ENCODE peak calls at places on chromosomes 2 and 18, in six cellular contexts. A is NB4, C is choroid plexus epithelial cell, Q is ovary, M is A549, W is fibroblast of mammary gland. B is an unnamed sample.

GRCh38 chr2:148812306-148812705 is 62.7 kb upstream of the KIF5C start:
- DNase-seq in A (no peak), Q (peak; percentile 89), C (peak; percentile 72), W (peak; percentile 85), M (no peak), B (no peak)

GRCh38 chr2:224369028-224369632 is 32.8 kb downstream of the FAM124B start:
- DNase-seq in W (peak; percentile 57), Q (no peak), C (peak; percentile 68), A (peak; percentile 63), M (peak; percentile 15), B (no peak)

GRCh38 chr2:101793277-101793969 is 95.9 kb downstream of the MAP4K4 start:
- DNase-seq in A (no peak), M (no peak), C (no peak), Q (peak; percentile 39), W (peak; percentile 53), B (no peak)

GRCh38 chr2:215979615-215980014 is 33.7 kb downstream of the MREG start:
- DNase-seq in M (peak; percentile 11), C (no peak), W (no peak), A (no peak), Q (no peak), B (no peak)

GRCh38 chr2:73156539-73157124 is 43.9 kb upstream of the RAB11FIP5 start:
- DNase-seq in A (peak; percentile 67), W (peak; percentile 61), M (peak; percentile 58), C (peak; percentile 73), Q (no peak), B (peak; percentile 59)

GRCh38 chr18:22962004-22962403 is 28.9 kb downstream of the RBBP8 start:
- DNase-seq in W (no peak), A (no peak), C (no peak), Q (no peak), M (no peak), B (no peak)

GRCh38 chr18:66235206-66235605 is 368.7 kb downstream of the CDH19 start:
- DNase-seq in Q (no peak), C (no peak), W (no peak), A (no peak), M (no peak), B (no peak)

GRCh38 chr2:112085382-112085730 is 30.3 kb downstream of the TMEM87B start:
- DNase-seq in W (peak; percentile 4), C (no peak), M (no peak), Q (no peak), A (no peak), B (no peak)

DNA sequence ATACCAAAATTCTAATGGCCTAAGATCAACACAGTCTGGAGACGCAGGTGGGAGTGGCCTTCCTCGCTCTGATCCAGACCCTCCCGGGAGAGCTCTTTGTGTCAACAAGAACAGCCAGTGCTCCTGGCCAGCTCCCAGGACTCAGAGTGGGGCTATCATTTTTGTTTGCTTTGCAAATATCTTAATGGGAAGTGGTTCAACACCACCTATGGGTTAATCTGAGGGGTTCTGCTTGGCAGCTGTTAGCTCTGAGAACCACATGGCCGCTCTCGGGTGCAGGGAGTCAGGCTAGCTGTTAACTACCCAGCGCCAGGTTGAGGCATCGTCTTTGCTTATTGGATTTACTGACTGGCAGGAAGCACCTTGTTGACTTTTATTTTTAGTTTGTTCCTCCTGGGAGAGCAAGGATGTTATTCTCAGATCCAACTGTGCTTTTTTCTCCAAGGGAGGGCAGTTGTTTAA is 184.8 kb upstream of the SP5 start:
- DNase-seq in A (no peak), M (peak; percentile 8), C (peak; percentile 96), W (peak; percentile 85), Q (peak; percentile 93), B (peak; percentile 85)
- TF ChIP-seq CTCF in A (no peak), M (no peak), C (peak; percentile 34), W (no peak), Q (no peak), B (no peak)

GRCh38 chr2:170820647-170821630 is 4.3 kb downstream of the GAD1 start:
- DNase-seq in Q (no peak), C (no peak), W (no peak), A (no peak), M (no peak), B (no peak)

GRCh38 chr2:170821631-170822291 is 5.1 kb downstream of the GAD1 start:
- DNase-seq in M (no peak), Q (no peak), W (no peak), C (no peak), A (no peak), B (no peak)

GRCh38 chr2:170822885-170823799 is 6.5 kb downstream of the GAD1 start:
- DNase-seq in Q (no peak), M (no peak), W (no peak), C (no peak), A (peak; percentile 72), B (peak; percentile 41)

GRCh38 chr2:170823800-170824153 is 7.1 kb downstream of the GAD1 start:
- DNase-seq in Q (no peak), W (no peak), C (no peak), A (peak; percentile 65), M (no peak), B (no peak)

GRCh38 chr2:170822292-170822884 is 5.7 kb downstream of the GAD1 start:
- DNase-seq in C (no peak), M (no peak), A (no peak), Q (no peak), W (no peak), B (no peak)
- TF ChIP-seq CTCF in C (no peak), M (peak; percentile 43), A (peak; percentile 40), Q (no peak), W (no peak), B (no peak)

GRCh38 chr2:237722616-237723015 is 76.0 kb upstream of the RBM44 start:
- DNase-seq in A (no peak), Q (no peak), C (no peak), W (no peak), M (no peak), B (no peak)

GRCh38 chr2:237724811-237725478 is 73.6 kb upstream of the RBM44 start:
- DNase-seq in C (no peak), A (no peak), W (no peak), Q (no peak), M (no peak), B (no peak)

GRCh38 chr2:237721828-237722227 is 76.8 kb upstream of the RBM44 start:
- DNase-seq in A (no peak), Q (no peak), M (no peak), C (no peak), W (no peak), B (no peak)

GRCh38 chr2:237723023-237723422 is 75.6 kb upstream of the RBM44 start:
- DNase-seq in A (no peak), C (no peak), Q (no peak), W (no peak), M (no peak), B (no peak)

DNA sequence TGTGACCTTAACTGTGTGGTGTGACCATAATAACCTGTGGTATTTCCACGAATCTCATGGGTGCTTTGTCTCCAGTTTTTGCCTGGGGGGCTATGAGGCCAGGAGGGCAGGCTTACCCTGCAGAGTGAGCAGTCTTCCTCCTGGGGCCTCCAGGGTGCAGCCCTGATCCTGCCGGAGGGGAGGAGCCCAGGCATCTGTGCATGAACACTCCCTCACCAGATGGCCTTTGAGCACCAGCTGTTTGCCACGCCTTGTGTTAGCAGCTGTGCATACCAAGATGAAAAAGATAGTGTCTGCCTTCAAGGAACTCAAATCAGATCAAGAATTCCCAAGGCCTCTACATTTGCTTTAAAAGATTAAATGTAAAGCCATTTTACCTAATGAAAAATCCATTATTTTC is 75.0 kb upstream of the RBM44 start:
- DNase-seq in Q (no peak), C (peak; percentile 59), W (peak; percentile 59), A (peak; percentile 38), M (peak; percentile 51), B (no peak)
- TF ChIP-seq CTCF in Q (no peak), C (no peak), W (no peak), A (no peak), M (no peak), B (no peak)

GRCh38 chr2:66470199-66470598 is 35.3 kb downstream of the MEIS1 start:
- DNase-seq in Q (no peak), C (no peak), A (no peak), W (no peak), M (no peak), B (no peak)
- TF ChIP-seq CTCF in Q (no peak), C (no peak), A (no peak), W (no peak), M (no peak), B (no peak)

DNA sequence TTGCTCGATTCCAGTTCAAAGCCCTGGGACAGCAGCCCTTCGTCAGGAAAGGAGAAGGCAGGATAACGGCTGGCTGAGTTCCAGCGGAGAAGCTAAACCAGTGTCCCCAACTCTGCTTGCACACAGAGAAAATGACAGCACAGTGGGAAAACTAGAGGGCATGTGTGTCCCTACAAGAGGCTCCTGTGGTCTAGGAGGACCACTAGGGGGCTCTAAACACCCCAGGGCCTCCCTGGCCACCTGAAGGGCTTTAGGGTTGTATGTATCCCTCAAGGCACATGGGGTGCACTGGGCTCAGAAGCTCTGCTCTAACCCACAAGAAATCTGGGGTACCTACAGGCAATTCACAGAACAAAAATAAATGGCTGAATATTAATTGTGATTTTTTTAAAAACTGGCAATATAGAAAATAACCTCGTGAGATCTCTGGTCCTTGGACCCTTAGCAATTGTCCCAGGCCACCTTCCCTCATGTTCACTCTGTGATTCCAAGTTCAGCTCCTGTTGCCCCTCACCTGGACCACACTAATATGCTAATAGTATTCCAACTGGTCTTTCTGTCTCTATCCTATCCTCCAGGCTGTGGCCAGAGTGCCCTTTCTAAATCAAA is 17.5 kb downstream of the STAT1 start:
- DNase-seq in C (peak; percentile 60), Q (no peak), A (peak; percentile 70), M (peak; percentile 74), W (peak; percentile 47), B (no peak)
- TF ChIP-seq CTCF in C (peak; percentile 85), Q (no peak), A (peak; percentile 78), M (peak; percentile 72), W (peak; percentile 73), B (peak; percentile 64)

GRCh38 chr18:32328974-32329373 is 139.1 kb downstream of the MEP1B start:
- DNase-seq in W (no peak), M (no peak), Q (no peak), A (no peak), C (no peak), B (no peak)

GRCh38 chr18:32324173-32324572 is 134.3 kb downstream of the MEP1B start:
- DNase-seq in W (peak; percentile 76), M (no peak), A (no peak), C (peak; percentile 49), Q (peak; percentile 31), B (no peak)

GRCh38 chr18:32326450-32327309 is 136.8 kb downstream of the MEP1B start:
- DNase-seq in C (peak; percentile 53), A (no peak), W (peak; percentile 40), M (no peak), Q (no peak), B (no peak)

GRCh38 chr18:32332708-32333107 is 138.0 kb downstream of the GAREM1 start:
- DNase-seq in A (no peak), W (no peak), M (no peak), C (no peak), Q (no peak), B (no peak)

GRCh38 chr18:32328379-32328778 is 138.5 kb downstream of the MEP1B start:
- DNase-seq in C (peak; percentile 70), Q (no peak), M (no peak), W (peak; percentile 69), A (no peak), B (no peak)
- TF ChIP-seq CTCF in C (no peak), Q (no peak), M (no peak), W (no peak), A (no peak), B (no peak)

GRCh38 chr2:27217173-27218121 is at the start of gene CAD:
- DNase-seq in M (peak; percentile 84), Q (peak; percentile 79), W (peak; percentile 78), A (peak; percentile 96), C (peak; percentile 89), B (peak; percentile 90)
- TF ChIP-seq CTCF in M (no peak), Q (peak; percentile 55), W (no peak), A (no peak), C (peak; percentile 17), B (peak; percentile 28)